ENCODE peak calls at places on chromosomes 12 and 14, in nine cellular contexts. C, Y, Z, P, F, E, G, V and M are unnamed samples.

GRCh38 chr14:101705733-101706508 is 55.6 kb upstream of the PPP2R5C start:
- DNase-seq in E (peak; percentile 76), Z (peak; percentile 83), F (no peak), C (no peak), V (peak; percentile 93), Y (peak; percentile 74), G (peak; percentile 52), P (peak; percentile 53), M (no peak)

GRCh38 chr14:53872551-53873188 is 84.0 kb downstream of the BMP4 start:
- DNase-seq in Z (no peak), G (no peak), Y (no peak), V (no peak), C (no peak), P (no peak), E (no peak), F (no peak), M (no peak)

GRCh38 chr12:58452546-58452945 is 467.8 kb downstream of the LRIG3 start:
- DNase-seq in Y (peak; percentile 69), P (no peak), F (no peak), Z (no peak), C (peak; percentile 56), V (no peak), G (no peak), E (no peak), M (no peak)

GRCh38 chr14:56592746-56593544 is 13.3 kb downstream of the TMEM260 start:
- DNase-seq in G (no peak), C (no peak), Z (no peak), Y (no peak), V (no peak), E (no peak), P (no peak), F (no peak), M (no peak)

GRCh38 chr14:82398313-82398712 is 864.7 kb upstream of the SEL1L start:
- DNase-seq in V (no peak), Z (no peak), P (no peak), Y (no peak), C (no peak), F (no peak), G (no peak), E (no peak), M (no peak)

GRCh38 chr14:26709019-26709418 is 111.2 kb upstream of the NOVA1 start:
- DNase-seq in V (no peak), C (no peak), P (no peak), E (no peak), Z (no peak), Y (no peak), F (no peak), G (no peak), M (no peak)

GRCh38 chr12:13348464-13348863 is 151.9 kb downstream of the EMP1 start:
- DNase-seq in Z (no peak), Y (no peak), F (no peak), C (no peak), P (no peak), G (no peak), V (no peak), E (no peak), M (no peak)

GRCh38 chr12:109469516-109469915 is 7.6 kb downstream of the KCTD10 start:
- DNase-seq in Y (peak; percentile 56), G (no peak), V (no peak), C (peak; percentile 46), F (no peak), P (no peak), Z (no peak), E (no peak), M (no peak)

GRCh38 chr14:64522591-64523355 is 17.8 kb upstream of the HSPA2 start:
- DNase-seq in C (no peak), Z (no peak), Y (no peak), E (no peak), F (no peak), G (no peak), V (no peak), P (no peak), M (no peak)

GRCh38 chr12:93857917-93858513 is 180.8 kb downstream of the CRADD start:
- DNase-seq in C (no peak), P (no peak), E (no peak), Y (peak; percentile 41), V (no peak), Z (no peak), F (no peak), G (no peak), M (no peak)

DNA sequence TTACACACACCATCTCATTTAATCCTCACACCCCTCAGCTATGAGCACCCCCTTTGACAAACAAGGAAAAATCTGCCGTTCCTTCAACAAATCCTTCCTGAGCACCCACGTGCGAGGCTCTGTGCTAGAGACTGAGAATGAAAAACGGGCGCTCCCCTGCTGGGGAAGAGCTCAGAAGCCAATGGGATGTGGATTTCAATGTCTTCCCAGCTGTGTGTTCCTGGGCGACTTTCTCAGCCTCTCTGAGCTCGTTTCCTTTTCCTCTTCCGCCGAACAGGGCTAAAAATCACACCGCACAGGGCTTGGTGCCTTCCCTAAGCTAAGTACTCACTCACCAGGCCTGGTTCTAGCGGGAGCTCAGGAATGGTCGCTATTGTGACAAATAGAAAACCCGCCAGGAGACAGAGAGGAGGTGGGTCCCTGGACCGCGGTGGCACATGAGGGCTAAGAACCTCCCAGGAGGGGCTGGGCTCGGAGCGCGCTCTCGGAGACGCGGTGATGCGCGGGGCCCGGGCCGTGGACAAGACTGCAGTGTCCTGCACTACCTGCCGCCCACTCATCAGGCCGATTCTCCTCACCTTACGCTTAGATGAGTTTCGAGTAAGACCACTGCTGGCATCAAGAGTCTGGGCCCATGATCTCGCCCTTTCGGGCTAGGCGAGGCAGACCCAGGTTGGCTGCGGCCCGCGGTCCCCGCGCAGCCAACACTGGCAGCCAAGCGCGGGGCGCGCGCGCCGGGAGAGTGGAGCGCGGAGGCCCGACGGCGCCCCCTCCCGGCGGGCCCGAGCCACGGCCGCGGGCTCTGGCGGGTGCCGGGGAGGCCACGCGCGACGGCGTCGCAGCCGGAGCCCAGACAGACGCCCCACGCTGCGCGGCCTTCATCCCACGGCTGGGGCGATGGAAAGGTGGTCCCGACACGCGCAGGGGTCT is 17.0 kb downstream of the ZDHHC22 start:
- DNase-seq in E (peak; percentile 51), G (peak; percentile 54), F (no peak), C (peak; percentile 16), P (peak; percentile 54), Z (peak; percentile 68), V (peak; percentile 90), Y (peak; percentile 44), M (no peak)
- TF ChIP-seq CTCF in E (no peak), G (peak; percentile 63), F (peak; percentile 94), C (peak; percentile 66), P (peak; percentile 53), Z (peak; percentile 52), V (peak; percentile 59), Y (peak; percentile 16), M (peak; percentile 82)

DNA sequence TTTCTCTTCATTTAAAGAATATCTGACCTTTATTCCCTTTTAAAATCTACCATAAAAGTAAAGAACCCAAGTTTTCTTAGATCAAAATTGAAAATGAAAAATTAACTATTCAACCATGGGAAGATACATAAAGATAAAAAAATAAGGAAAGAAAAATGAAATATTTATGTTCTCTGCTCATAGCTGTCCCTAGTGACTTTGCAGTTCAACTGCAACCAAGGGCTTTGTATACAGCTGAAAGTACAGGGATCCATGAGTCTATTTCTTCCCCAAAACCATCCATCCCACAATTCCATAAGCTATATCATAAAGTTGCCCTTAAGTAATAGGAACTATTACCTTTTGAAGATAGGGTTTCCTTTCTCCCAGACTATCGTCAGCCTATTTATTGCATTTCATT is 113.1 kb downstream of the ITPR2 start:
- DNase-seq in G (no peak), F (no peak), V (no peak), C (no peak), P (no peak), E (no peak), Y (peak; percentile 39), Z (no peak), M (no peak)
- TF ChIP-seq CTCF in G (no peak), F (peak; percentile 39), V (no peak), C (peak; percentile 23), P (no peak), E (no peak), Y (peak; percentile 53), Z (no peak), M (peak; percentile 59)

DNA sequence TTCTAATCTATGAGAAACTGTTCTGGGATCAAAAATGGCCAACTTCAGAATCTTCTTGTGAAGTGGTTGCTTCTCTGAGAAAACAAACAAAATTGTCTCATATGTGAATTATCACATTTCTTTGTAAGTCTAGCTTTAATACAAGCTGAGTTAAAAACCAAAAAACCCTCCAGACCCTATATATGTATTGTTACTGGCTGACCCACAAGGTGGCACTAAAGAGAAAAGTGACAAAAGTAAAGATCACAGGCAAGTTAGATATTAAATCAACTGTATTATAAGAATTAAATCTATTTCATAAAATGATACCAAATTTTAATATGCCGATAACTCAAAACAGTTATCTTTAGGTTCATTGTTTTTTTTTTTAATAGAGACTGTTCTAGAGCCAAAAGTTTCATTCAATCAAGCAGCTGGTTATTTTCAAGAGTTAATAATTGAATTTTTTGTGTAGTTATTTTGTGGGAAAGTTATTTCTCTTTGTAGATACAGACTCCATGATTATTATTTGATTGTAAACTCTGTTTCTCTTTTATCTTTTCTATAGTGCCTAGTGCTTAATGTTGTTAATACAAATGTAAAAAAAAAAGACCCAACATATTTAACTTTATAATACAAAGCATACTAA is 7.5 kb upstream of the TRHDE start:
- DNase-seq in G (no peak), V (no peak), Z (no peak), F (no peak), P (no peak), E (no peak), Y (peak; percentile 61), C (peak; percentile 48), M (no peak)
- TF ChIP-seq CTCF in G (no peak), V (no peak), Z (peak; percentile 22), F (peak; percentile 57), P (peak; percentile 38), E (no peak), Y (peak; percentile 61), C (peak; percentile 57), M (peak; percentile 82)

GRCh38 chr12:98372340-98373018 is 142.9 kb upstream of the TMPO start:
- DNase-seq in Z (no peak), C (no peak), F (no peak), P (no peak), E (no peak), V (no peak), G (no peak), Y (no peak), M (no peak)

GRCh38 chr12:98370976-98371375 is 144.4 kb upstream of the TMPO start:
- DNase-seq in Y (no peak), Z (no peak), V (no peak), E (no peak), P (no peak), F (no peak), G (no peak), C (no peak), M (no peak)

GRCh38 chr12:98373019-98373554 is 142.3 kb upstream of the TMPO start:
- DNase-seq in E (no peak), G (no peak), Z (no peak), Y (peak; percentile 73), V (no peak), C (peak; percentile 51), F (no peak), P (peak; percentile 47), M (no peak)

GRCh38 chr12:98371419-98371818 is 144.0 kb upstream of the TMPO start:
- DNase-seq in F (no peak), Y (peak; percentile 37), Z (no peak), G (no peak), V (no peak), P (no peak), E (no peak), C (no peak), M (no peak)

DNA sequence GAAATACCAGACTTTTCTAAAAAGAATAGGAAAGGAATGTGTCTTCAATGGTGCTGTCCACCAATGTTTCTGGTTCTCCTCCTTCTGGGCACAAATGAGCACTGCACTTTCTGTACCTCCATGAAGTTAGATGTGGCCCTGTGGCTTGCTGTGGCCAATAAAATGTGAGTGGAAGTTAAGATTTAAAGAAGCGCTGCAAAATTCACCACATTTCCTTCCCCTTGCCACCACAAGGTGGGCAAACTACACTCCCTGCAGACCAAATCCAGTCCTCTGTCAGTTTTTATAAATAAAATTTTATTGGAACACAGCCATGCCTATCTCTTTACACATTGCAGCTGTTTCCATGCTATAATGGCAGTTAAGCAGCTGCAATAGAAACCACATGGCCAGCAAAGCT is 141.4 kb upstream of the TMPO start:
- DNase-seq in P (no peak), C (no peak), Y (peak; percentile 38), V (no peak), E (no peak), F (no peak), Z (no peak), G (no peak), M (no peak)
- TF ChIP-seq CTCF in P (peak; percentile 19), C (no peak), Y (peak; percentile 52), V (no peak), E (no peak), F (no peak), Z (no peak), G (no peak), M (peak; percentile 46)